ENCODE peak calls at places on chromosomes 7 and 10, in five cellular contexts. One of them, this sample, is unnamed.

GRCh38 chr10:118868618-118869017 is 113.8 kb upstream of the CACUL1 start:
- DNase-seq in lower lobe of right lung: no peak
- DNase-seq in pancreas: no peak
- DNase-seq in cardiac fibroblast: no peak
- DNase-seq in adrenal gland: no peak
- DNase-seq in this sample: no peak

GRCh38 chr10:1477578-1477977 is 259.7 kb downstream of the ADARB2 start:
- DNase-seq in cardiac fibroblast: no peak
- DNase-seq in lower lobe of right lung: no peak
- DNase-seq in adrenal gland: no peak
- DNase-seq in pancreas: no peak
- DNase-seq in this sample: no peak

GRCh38 chr7:73861305-73861704 is 346 bp downstream of the TMEM270 start:
- DNase-seq in cardiac fibroblast: no peak
- DNase-seq in pancreas: no peak
- DNase-seq in adrenal gland: no peak
- DNase-seq in lower lobe of right lung: no peak
- DNase-seq in this sample: no peak

GRCh38 chr10:121851791-121852190 is 76.0 kb downstream of the ATE1 start:
- DNase-seq in cardiac fibroblast: no peak
- DNase-seq in adrenal gland: no peak
- DNase-seq in lower lobe of right lung: no peak
- DNase-seq in pancreas: no peak
- DNase-seq in this sample: no peak

GRCh38 chr10:126133906-126134703 is 237.7 kb downstream of the FANK1 start:
- DNase-seq in pancreas: no peak
- DNase-seq in cardiac fibroblast: peak; percentile 69
- DNase-seq in lower lobe of right lung: no peak
- DNase-seq in adrenal gland: peak; percentile 21
- DNase-seq in this sample: peak; percentile 75

GRCh38 chr7:142459557-142459963 is 201.7 kb upstream of the PRSS58 start:
- DNase-seq in lower lobe of right lung: no peak
- DNase-seq in cardiac fibroblast: peak; percentile 79
- DNase-seq in pancreas: no peak
- DNase-seq in adrenal gland: no peak
- DNase-seq in this sample: peak; percentile 61

GRCh38 chr7:138872576-138872975 is 74.6 kb upstream of the ATP6V0A4 start:
- DNase-seq in lower lobe of right lung: no peak
- DNase-seq in cardiac fibroblast: no peak
- DNase-seq in pancreas: no peak
- DNase-seq in adrenal gland: no peak
- DNase-seq in this sample: peak; percentile 24

GRCh38 chr10:79392506-79393176 is 45.4 kb downstream of the PPIF start:
- DNase-seq in cardiac fibroblast: no peak
- DNase-seq in adrenal gland: peak; percentile 4
- DNase-seq in pancreas: peak; percentile 20
- DNase-seq in lower lobe of right lung: peak; percentile 30
- DNase-seq in this sample: no peak

GRCh38 chr7:23106801-23107713 is 1.5 kb downstream of the KLHL7 start:
- DNase-seq in cardiac fibroblast: peak; percentile 14
- DNase-seq in adrenal gland: no peak
- DNase-seq in pancreas: no peak
- DNase-seq in lower lobe of right lung: no peak
- DNase-seq in this sample: no peak

GRCh38 chr7:111741811-111742240 is 179.5 kb upstream of the IMMP2L start:
- DNase-seq in cardiac fibroblast: peak; percentile 86
- DNase-seq in lower lobe of right lung: peak; percentile 52
- DNase-seq in adrenal gland: peak; percentile 52
- DNase-seq in pancreas: peak; percentile 80
- DNase-seq in this sample: peak; percentile 63

GRCh38 chr7:41006591-41006990 is 696.3 kb downstream of the INHBA start:
- DNase-seq in cardiac fibroblast: no peak
- DNase-seq in lower lobe of right lung: no peak
- DNase-seq in pancreas: no peak
- DNase-seq in adrenal gland: no peak
- DNase-seq in this sample: peak; percentile 25

GRCh38 chr10:93478873-93479272 is 3.3 kb downstream of the MYOF start:
- DNase-seq in cardiac fibroblast: no peak
- DNase-seq in lower lobe of right lung: no peak
- DNase-seq in adrenal gland: no peak
- DNase-seq in pancreas: no peak
- DNase-seq in this sample: no peak

GRCh38 chr10:74586088-74586585 is 240.3 kb upstream of the KAT6B start:
- DNase-seq in lower lobe of right lung: no peak
- DNase-seq in pancreas: no peak
- DNase-seq in adrenal gland: peak; percentile 38
- DNase-seq in cardiac fibroblast: peak; percentile 15
- DNase-seq in this sample: no peak

GRCh38 chr10:13298748-13299436 is 972 bp downstream of the PHYH start:
- DNase-seq in cardiac fibroblast: no peak
- DNase-seq in pancreas: no peak
- DNase-seq in adrenal gland: no peak
- DNase-seq in lower lobe of right lung: no peak
- DNase-seq in this sample: no peak

GRCh38 chr7:34341331-34341730 is 316.7 kb upstream of the NPSR1 start:
- DNase-seq in cardiac fibroblast: no peak
- DNase-seq in adrenal gland: no peak
- DNase-seq in lower lobe of right lung: no peak
- DNase-seq in pancreas: no peak
- DNase-seq in this sample: peak; percentile 9

GRCh38 chr7:1671876-1672451 is 1.9 kb downstream of the ELFN1 start:
- DNase-seq in cardiac fibroblast: no peak
- DNase-seq in pancreas: no peak
- DNase-seq in adrenal gland: peak; percentile 5
- DNase-seq in lower lobe of right lung: peak; percentile 24
- DNase-seq in this sample: no peak

GRCh38 chr10:88979153-88979562 is 11.4 kb upstream of the FAS start:
- DNase-seq in adrenal gland: peak; percentile 75
- DNase-seq in pancreas: no peak
- DNase-seq in cardiac fibroblast: peak; percentile 92
- DNase-seq in lower lobe of right lung: no peak
- DNase-seq in this sample: peak; percentile 86

GRCh38 chr7:32357535-32358277 is 132.5 kb downstream of the LSM5 start:
- DNase-seq in cardiac fibroblast: no peak
- DNase-seq in adrenal gland: no peak
- DNase-seq in pancreas: no peak
- DNase-seq in lower lobe of right lung: no peak
- DNase-seq in this sample: no peak

GRCh38 chr7:116679495-116679894 is 7.5 kb downstream of the MET start:
- DNase-seq in pancreas: no peak
- DNase-seq in adrenal gland: no peak
- DNase-seq in lower lobe of right lung: no peak
- DNase-seq in cardiac fibroblast: no peak
- DNase-seq in this sample: no peak

GRCh38 chr10:88971668-88972067 is 18.9 kb upstream of the FAS start:
- DNase-seq in adrenal gland: no peak
- DNase-seq in pancreas: no peak
- DNase-seq in lower lobe of right lung: no peak
- DNase-seq in cardiac fibroblast: peak; percentile 69
- DNase-seq in this sample: no peak

GRCh38 chr10:21285742-21286311 is 239.7 kb downstream of the SKIDA1 start:
- DNase-seq in pancreas: no peak
- DNase-seq in adrenal gland: peak; percentile 39
- DNase-seq in lower lobe of right lung: no peak
- DNase-seq in cardiac fibroblast: peak; percentile 10
- DNase-seq in this sample: no peak

GRCh38 chr7:137313196-137313595 is 30.3 kb downstream of the PTN start:
- DNase-seq in cardiac fibroblast: no peak
- DNase-seq in adrenal gland: no peak
- DNase-seq in pancreas: no peak
- DNase-seq in lower lobe of right lung: no peak
- DNase-seq in this sample: no peak

GRCh38 chr10:27525819-27526218 is 21.7 kb downstream of the RAB18 start:
- DNase-seq in lower lobe of right lung: no peak
- DNase-seq in cardiac fibroblast: peak; percentile 80
- DNase-seq in pancreas: no peak
- DNase-seq in adrenal gland: no peak
- DNase-seq in this sample: no peak

GRCh38 chr7:100865971-100866720 is 1.0 kb upstream of the TRIP6 start:
- DNase-seq in pancreas: peak; percentile 94
- DNase-seq in cardiac fibroblast: peak; percentile 49
- DNase-seq in adrenal gland: peak; percentile 87
- DNase-seq in lower lobe of right lung: peak; percentile 89
- DNase-seq in this sample: no peak

GRCh38 chr7:87564290-87564963 is 36.3 kb downstream of the ABCB1 start:
- DNase-seq in cardiac fibroblast: no peak
- DNase-seq in lower lobe of right lung: no peak
- DNase-seq in pancreas: peak; percentile 34
- DNase-seq in adrenal gland: peak; percentile 28
- DNase-seq in this sample: no peak

GRCh38 chr7:103984050-103984449 is 5.4 kb downstream of the RELN start:
- DNase-seq in adrenal gland: no peak
- DNase-seq in lower lobe of right lung: no peak
- DNase-seq in cardiac fibroblast: no peak
- DNase-seq in pancreas: no peak
- DNase-seq in this sample: no peak

GRCh38 chr10:42975558-42976352 is 101.1 kb upstream of the RET start:
- DNase-seq in pancreas: peak; percentile 64
- DNase-seq in cardiac fibroblast: no peak
- DNase-seq in lower lobe of right lung: no peak
- DNase-seq in adrenal gland: peak; percentile 1
- DNase-seq in this sample: no peak

GRCh38 chr7:76514926-76515325 is 4.6 kb downstream of the UPK3B start:
- DNase-seq in adrenal gland: no peak
- DNase-seq in pancreas: peak; percentile 52
- DNase-seq in cardiac fibroblast: no peak
- DNase-seq in lower lobe of right lung: no peak
- DNase-seq in this sample: no peak

GRCh38 chr7:76509931-76510877 is at the start of gene UPK3B:
- DNase-seq in pancreas: peak; percentile 77
- DNase-seq in cardiac fibroblast: no peak
- DNase-seq in lower lobe of right lung: peak; percentile 60
- DNase-seq in adrenal gland: no peak
- DNase-seq in this sample: no peak

GRCh38 chr7:76513817-76514799 is 3.8 kb downstream of the UPK3B start:
- DNase-seq in cardiac fibroblast: no peak
- DNase-seq in lower lobe of right lung: no peak
- DNase-seq in adrenal gland: no peak
- DNase-seq in pancreas: peak; percentile 37
- DNase-seq in this sample: no peak

GRCh38 chr7:76512941-76513816 is 2.8 kb downstream of the UPK3B start:
- DNase-seq in adrenal gland: no peak
- DNase-seq in pancreas: peak; percentile 69
- DNase-seq in cardiac fibroblast: no peak
- DNase-seq in lower lobe of right lung: no peak
- DNase-seq in this sample: no peak

DNA sequence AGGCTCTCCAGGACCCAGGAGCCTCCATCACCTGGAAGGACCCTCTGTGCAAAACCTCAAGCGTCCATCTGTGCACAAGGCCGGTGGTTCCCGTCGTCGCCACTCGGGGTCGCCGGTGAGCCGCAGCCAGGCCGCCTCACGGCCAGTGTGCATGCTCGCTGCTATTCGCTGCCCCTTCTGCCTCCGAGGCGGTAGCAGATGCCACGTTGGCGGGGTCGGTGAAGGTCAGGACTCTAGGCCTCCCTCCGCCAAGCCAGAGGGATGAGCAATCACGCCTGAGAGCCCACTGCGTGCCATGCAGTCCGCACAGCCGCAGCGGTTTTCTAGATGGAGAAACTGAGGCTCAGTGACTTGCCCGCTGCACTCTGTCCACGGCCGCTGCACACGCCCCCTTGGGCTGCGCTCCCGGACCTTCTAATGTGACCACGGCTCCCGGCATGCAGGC is 5.7 kb downstream of the UPK3B start:
- DNase-seq in adrenal gland: no peak
- DNase-seq in cardiac fibroblast: peak; percentile 42
- DNase-seq in lower lobe of right lung: peak; percentile 81
- DNase-seq in pancreas: no peak
- DNase-seq in this sample: no peak
- TF ChIP-seq CTCF in adrenal gland: no peak
- TF ChIP-seq CTCF in cardiac fibroblast: no peak
- TF ChIP-seq CTCF in lower lobe of right lung: peak; percentile 91
- TF ChIP-seq CTCF in pancreas: peak; percentile 50
- TF ChIP-seq CTCF in this sample: no peak

DNA sequence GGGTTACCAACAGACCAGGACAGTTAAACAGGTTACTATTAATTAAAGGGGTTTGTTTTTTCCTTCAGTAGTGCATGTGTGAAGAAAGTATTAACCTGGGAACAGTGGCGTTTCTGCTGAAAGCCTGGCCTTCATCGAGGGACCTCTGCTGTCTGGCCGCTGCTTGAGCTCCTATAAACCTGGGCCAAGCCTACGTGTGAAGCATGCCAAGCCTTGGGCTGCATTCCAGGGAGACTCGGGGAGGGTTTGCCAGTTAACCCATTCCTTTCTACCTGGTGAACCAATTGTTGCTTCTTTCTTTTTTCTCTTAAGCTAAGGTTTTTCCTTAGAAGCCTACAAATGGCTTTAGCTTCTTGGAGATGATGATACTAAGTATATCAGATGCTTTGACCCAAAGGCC is 23.6 kb downstream of the PFKP start:
- DNase-seq in lower lobe of right lung: peak; percentile 74
- DNase-seq in pancreas: peak; percentile 76
- DNase-seq in adrenal gland: peak; percentile 84
- DNase-seq in cardiac fibroblast: peak; percentile 85
- DNase-seq in this sample: peak; percentile 49
- TF ChIP-seq CTCF in lower lobe of right lung: no peak
- TF ChIP-seq CTCF in pancreas: no peak
- TF ChIP-seq CTCF in adrenal gland: no peak
- TF ChIP-seq CTCF in cardiac fibroblast: no peak
- TF ChIP-seq CTCF in this sample: no peak

GRCh38 chr10:103333934-103334520 is 16.9 kb downstream of the PCGF6 start:
- DNase-seq in cardiac fibroblast: peak; percentile 45
- DNase-seq in pancreas: no peak
- DNase-seq in lower lobe of right lung: no peak
- DNase-seq in adrenal gland: no peak
- DNase-seq in this sample: no peak
- TF ChIP-seq CTCF in cardiac fibroblast: peak; percentile 60
- TF ChIP-seq CTCF in pancreas: peak; percentile 29
- TF ChIP-seq CTCF in lower lobe of right lung: peak; percentile 58
- TF ChIP-seq CTCF in adrenal gland: peak; percentile 38
- TF ChIP-seq CTCF in this sample: peak; percentile 90

DNA sequence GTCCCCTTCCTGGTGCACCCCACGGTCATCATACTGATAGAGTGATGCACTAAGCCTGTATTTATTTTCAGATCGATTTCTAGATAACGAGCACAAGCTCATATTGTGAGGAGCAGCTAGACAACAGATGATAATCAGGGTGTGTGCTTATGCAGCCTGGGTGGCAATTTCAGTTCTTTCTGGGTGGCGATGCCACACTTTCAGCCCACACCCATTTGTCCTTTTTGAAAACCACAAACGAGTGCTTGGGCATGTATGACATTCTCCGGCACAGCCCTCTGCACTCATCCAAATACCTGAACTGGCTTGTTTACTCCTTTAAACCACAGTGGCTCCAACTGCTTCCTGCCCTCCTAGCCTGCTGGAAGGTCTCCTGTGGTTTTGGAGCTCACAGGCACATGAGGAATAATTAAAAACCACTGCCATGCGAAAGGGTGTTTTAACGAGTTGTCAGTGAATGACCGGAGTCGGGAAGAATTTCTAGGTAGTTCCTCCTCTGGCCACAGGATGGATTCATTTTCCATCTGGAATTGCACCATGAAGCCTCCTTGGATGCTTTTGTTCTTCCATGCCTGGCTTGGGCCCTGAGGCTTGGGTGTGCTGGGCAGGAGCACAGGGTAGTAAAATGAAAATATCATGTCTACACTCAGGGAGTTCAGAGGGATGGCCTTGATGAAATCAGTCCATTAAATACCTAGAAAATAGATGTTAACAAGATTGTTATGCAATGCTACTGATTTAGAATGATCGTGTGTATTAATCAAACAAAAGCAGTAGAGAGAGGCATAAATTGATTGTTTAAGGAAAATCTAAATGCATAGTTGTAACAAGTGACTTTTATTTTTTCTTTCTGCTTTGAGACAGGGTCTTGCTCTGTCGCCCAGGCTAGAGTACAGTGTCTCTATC is 52.4 kb upstream of the ITGB1 start:
- DNase-seq in cardiac fibroblast: peak; percentile 84
- DNase-seq in lower lobe of right lung: no peak
- DNase-seq in adrenal gland: no peak
- DNase-seq in pancreas: no peak
- DNase-seq in this sample: peak; percentile 89
- TF ChIP-seq CTCF in cardiac fibroblast: peak; percentile 60
- TF ChIP-seq CTCF in lower lobe of right lung: peak; percentile 35
- TF ChIP-seq CTCF in adrenal gland: peak; percentile 20
- TF ChIP-seq CTCF in pancreas: peak; percentile 9
- TF ChIP-seq CTCF in this sample: peak; percentile 83

This sample was measured in HFFc6.